ENCODE peak calls at places on chromosomes 5 and 9, in six cellular contexts. P is HepG2, B is K562, Z is GM12878, X is H1, K is GM12891. L is an unnamed sample.

GRCh38 chr5:60687927-60688720 is 11.8 kb downstream of the DEPDC1B start:
- DNase-seq in P (peak; percentile 85), B (no peak), Z (no peak), X (no peak), K (no peak), L (no peak)

GRCh38 chr9:123544007-123544827 is 188.2 kb downstream of the CRB2 start:
- DNase-seq in P (peak; percentile 14), B (peak; percentile 47), Z (no peak), X (no peak), K (no peak), L (no peak)

GRCh38 chr5:135466178-135467050 is 14.3 kb upstream of the TIFAB start:
- DNase-seq in P (peak; percentile 40), B (peak; percentile 83), Z (no peak), X (no peak), K (peak; percentile 78), L (peak; percentile 71)

GRCh38 chr9:98962861-98963260 is 19.2 kb downstream of the COL15A1 start:
- DNase-seq in P (no peak), B (no peak), Z (no peak), X (no peak), K (no peak), L (no peak)

GRCh38 chr9:21709464-21710058 is 92.9 kb upstream of the MTAP start:
- DNase-seq in P (peak; percentile 37), B (no peak), Z (no peak), X (no peak), K (no peak), L (no peak)

GRCh38 chr9:97980479-97980803 is 2.7 kb upstream of the ANP32B start:
- DNase-seq in P (no peak), B (no peak), Z (no peak), X (no peak), K (no peak), L (no peak)

GRCh38 chr5:120012441-120012840 is 383.1 kb downstream of the FAM170A start:
- DNase-seq in P (no peak), B (no peak), Z (no peak), X (no peak), K (no peak), L (no peak)

GRCh38 chr9:93262537-93263310 is 78.8 kb downstream of the WNK2 start:
- DNase-seq in P (no peak), B (no peak), Z (no peak), X (no peak), K (peak; percentile 8), L (no peak)

GRCh38 chr5:119379929-119380328 is 24.1 kb downstream of the TNFAIP8 start:
- DNase-seq in P (no peak), B (no peak), Z (no peak), X (no peak), K (no peak), L (no peak)

GRCh38 chr9:14179449-14179848 is 134.5 kb downstream of the NFIB start:
- DNase-seq in P (peak; percentile 56), B (no peak), Z (no peak), X (no peak), K (no peak), L (no peak)

GRCh38 chr5:98637607-98638006 is 135.9 kb upstream of the RGMB start:
- DNase-seq in P (no peak), B (no peak), Z (no peak), X (no peak), K (no peak), L (no peak)

GRCh38 chr5:54704341-54704740 is 186.8 kb downstream of the SNX18 start:
- DNase-seq in P (no peak), B (no peak), Z (no peak), X (no peak), K (no peak), L (no peak)

GRCh38 chr5:126235628-126236027 is 187.6 kb upstream of the GRAMD2B start:
- DNase-seq in P (no peak), B (no peak), Z (no peak), X (no peak), K (no peak), L (no peak)

GRCh38 chr9:31740705-31741104 is 643.7 kb upstream of the ACO1 start:
- DNase-seq in P (no peak), B (no peak), Z (no peak), X (no peak), K (no peak), L (no peak)

GRCh38 chr5:140311011-140311467 is 8.1 kb upstream of the PFDN1 start:
- DNase-seq in P (peak; percentile 16), B (peak; percentile 35), Z (no peak), X (no peak), K (no peak), L (no peak)

GRCh38 chr9:120742951-120743416 is 28.7 kb upstream of the MEGF9 start:
- DNase-seq in P (peak; percentile 70), B (peak; percentile 38), Z (no peak), X (no peak), K (peak; percentile 44), L (peak; percentile 23)

GRCh38 chr5:150065886-150066285 is 20.5 kb downstream of the CSF1R start:
- DNase-seq in P (no peak), B (no peak), Z (no peak), X (no peak), K (no peak), L (no peak)

GRCh38 chr5:14364096-14364495 is 217.5 kb upstream of the OTULINL start:
- DNase-seq in P (no peak), B (no peak), Z (no peak), X (no peak), K (no peak), L (no peak)

GRCh38 chr5:61586096-61587084 is 254.3 kb downstream of the ZSWIM6 start:
- DNase-seq in P (no peak), B (no peak), Z (no peak), X (no peak), K (no peak), L (no peak)

GRCh38 chr9:100011062-100011681 is 87.6 kb downstream of the ERP44 start:
- DNase-seq in P (peak; percentile 59), B (peak; percentile 58), Z (peak; percentile 38), X (no peak), K (no peak), L (no peak)

GRCh38 chr5:38404667-38405276 is 146.4 kb downstream of the EGFLAM start:
- DNase-seq in P (peak; percentile 24), B (no peak), Z (no peak), X (no peak), K (no peak), L (no peak)

GRCh38 chr5:40017918-40018317 is 593.1 kb upstream of the DAB2 start:
- DNase-seq in P (no peak), B (no peak), Z (no peak), X (no peak), K (no peak), L (no peak)

GRCh38 chr9:75054373-75055001 is 26.4 kb upstream of the CARNMT1 start:
- DNase-seq in P (peak; percentile 29), B (no peak), Z (no peak), X (no peak), K (no peak), L (no peak)

GRCh38 chr5:147565524-147565923 is 55.7 kb upstream of the DPYSL3 start:
- DNase-seq in P (peak; percentile 17), B (no peak), Z (no peak), X (no peak), K (no peak), L (no peak)

GRCh38 chr5:1897386-1897785 is 14.7 kb upstream of the IRX4 start:
- DNase-seq in P (no peak), B (no peak), Z (no peak), X (no peak), K (no peak), L (no peak)

GRCh38 chr5:59816901-59817300 is 76.6 kb downstream of the PDE4D start:
- DNase-seq in P (no peak), B (no peak), Z (no peak), X (no peak), K (no peak), L (no peak)

GRCh38 chr5:56516034-56516433 is 282.9 kb upstream of the ANKRD55 start:
- DNase-seq in P (no peak), B (no peak), Z (no peak), X (no peak), K (no peak), L (no peak)

DNA sequence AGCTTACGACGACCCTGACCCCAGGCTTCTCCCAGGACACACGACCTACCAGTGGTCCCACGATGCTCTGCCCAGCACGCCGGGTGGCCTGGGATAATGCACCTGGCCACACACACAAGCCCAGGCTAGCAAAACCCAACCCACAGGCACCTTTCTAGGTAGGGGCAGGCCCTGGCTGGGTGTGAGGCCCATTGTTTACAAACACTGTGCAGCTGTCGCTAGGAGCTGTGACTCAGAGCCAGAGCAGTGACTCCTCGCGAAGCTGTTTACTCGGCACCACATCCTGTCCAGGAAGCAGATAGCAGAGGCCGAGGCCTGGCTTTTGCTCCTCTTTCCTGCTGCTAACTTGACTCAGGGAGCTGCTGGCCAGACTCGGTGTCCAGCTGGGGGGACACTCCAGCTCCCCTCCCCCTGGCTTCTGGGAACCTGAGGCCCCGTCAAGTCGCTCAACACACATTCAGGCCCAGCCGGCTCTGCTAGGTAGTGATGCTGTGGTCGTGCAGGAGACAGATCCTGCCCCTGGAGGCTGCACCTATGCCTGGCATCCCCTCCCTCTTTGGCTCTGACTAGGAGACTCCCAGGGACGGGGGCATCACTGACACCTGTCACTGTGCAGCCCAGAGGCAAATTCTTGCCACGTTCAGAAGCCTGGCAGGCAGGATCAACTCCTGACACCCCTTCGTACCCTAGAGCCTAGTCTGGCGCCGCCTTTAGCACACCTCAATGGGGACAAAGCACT is 12.8 kb upstream of the RALGDS start:
- DNase-seq in P (peak; percentile 91), B (peak; percentile 75), Z (no peak), X (no peak), K (peak; percentile 97), L (peak; percentile 97)
- TF ChIP-seq POLR2A in P (peak; percentile 66), B (no peak), Z (peak; percentile 70), X (no peak), K (peak; percentile 54), L (peak; percentile 57)

GRCh38 chr9:137064027-137064879 is 6.1 kb downstream of the SAPCD2 start:
- DNase-seq in P (peak; percentile 41), B (peak; percentile 44), Z (no peak), X (no peak), K (no peak), L (peak; percentile 71)
- TF ChIP-seq TAF1 in P (no peak), B (no peak), Z (no peak), X (no peak), K (no peak), L (no peak)

DNA sequence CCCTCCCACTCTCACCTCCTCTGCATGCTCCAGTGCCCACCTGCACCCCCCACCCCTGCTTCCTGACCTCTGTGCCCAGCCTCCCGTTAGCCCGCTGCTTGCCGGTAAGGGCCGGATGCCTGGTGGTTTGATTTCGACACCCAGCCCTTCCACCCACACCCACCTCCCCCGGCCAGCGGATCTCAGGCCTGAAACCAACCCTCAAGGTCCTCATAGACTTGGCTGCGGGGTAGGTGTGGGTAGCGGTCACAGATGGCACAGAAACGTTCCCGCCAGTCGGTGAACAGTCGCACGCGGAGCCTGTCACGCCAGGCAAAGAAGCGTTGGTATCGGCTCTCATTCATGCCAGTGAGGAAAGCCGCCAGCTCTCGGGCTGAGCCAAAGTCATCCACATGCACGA is 1.4 kb downstream of the FUT7 start:
- DNase-seq in P (no peak), B (no peak), Z (peak; percentile 42), X (no peak), K (no peak), L (no peak)
- TF ChIP-seq POLR2A in P (no peak), B (no peak), Z (no peak), X (no peak), K (no peak), L (no peak)

DNA sequence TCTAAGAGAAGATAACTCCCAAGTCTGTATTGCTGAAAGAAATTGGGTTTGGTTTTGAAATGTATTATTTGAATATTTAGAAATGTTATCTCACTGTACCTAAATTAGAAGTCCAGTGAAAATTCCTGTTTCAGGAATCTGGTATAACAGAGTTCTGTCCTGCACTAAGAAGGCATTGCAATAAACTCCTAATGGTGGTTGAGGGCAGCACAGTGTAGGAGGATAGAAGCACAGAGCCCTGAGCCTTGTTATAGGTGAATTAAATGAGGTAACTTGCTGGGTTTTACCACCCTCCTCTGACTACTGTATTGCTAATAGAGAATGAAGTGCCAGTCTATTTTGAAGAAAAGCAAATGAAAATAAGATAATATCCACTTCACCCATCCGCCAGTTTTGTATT is 143.4 kb downstream of the CD180 start:
- DNase-seq in P (no peak), B (no peak), Z (no peak), X (no peak), K (no peak), L (no peak)
- TF ChIP-seq TAF1 in P (no peak), B (no peak), Z (no peak), X (no peak), K (no peak), L (no peak)

L was measured in GM12892.